ENCODE peak calls at places on chromosomes 4 and X, in five cellular contexts. One of them, this sample, is unnamed.

GRCh38 chrX:134236690-134237362 is at the start of gene CCDC160:
- DNase-seq in CD8-positive, alpha-beta T cell: no peak
- DNase-seq in neural progenitor cell: peak
- DNase-seq in heart left ventricle: peak
- DNase-seq in heart right ventricle: peak
- DNase-seq in this sample: no peak

GRCh38 chrX:13046035-13046851 is 1.8 kb upstream of the FAM9C start:
- DNase-seq in neural progenitor cell: no peak
- DNase-seq in CD8-positive, alpha-beta T cell: no peak
- DNase-seq in heart left ventricle: no peak
- DNase-seq in heart right ventricle: no peak
- DNase-seq in this sample: peak

GRCh38 chr4:99762728-99763127 is 53.9 kb upstream of the DAPP1 start:
- DNase-seq in heart left ventricle: no peak
- DNase-seq in heart right ventricle: no peak
- DNase-seq in CD8-positive, alpha-beta T cell: no peak
- DNase-seq in neural progenitor cell: no peak
- DNase-seq in this sample: no peak

GRCh38 chrX:25597561-25597960 is 540.6 kb upstream of the MAGEB18 start:
- DNase-seq in heart right ventricle: no peak
- DNase-seq in CD8-positive, alpha-beta T cell: no peak
- DNase-seq in heart left ventricle: no peak
- DNase-seq in neural progenitor cell: no peak
- DNase-seq in this sample: peak

GRCh38 chr4:40995850-40996249 is 218.5 kb downstream of the APBB2 start:
- DNase-seq in neural progenitor cell: no peak
- DNase-seq in CD8-positive, alpha-beta T cell: no peak
- DNase-seq in heart left ventricle: no peak
- DNase-seq in heart right ventricle: no peak
- DNase-seq in this sample: peak

GRCh38 chr4:4457803-4458550 is 71.1 kb downstream of the NSG1 start:
- DNase-seq in heart left ventricle: no peak
- DNase-seq in CD8-positive, alpha-beta T cell: no peak
- DNase-seq in neural progenitor cell: no peak
- DNase-seq in heart right ventricle: no peak
- DNase-seq in this sample: no peak

GRCh38 chr4:174669278-174669677 is 147.0 kb upstream of the HPGD start:
- DNase-seq in CD8-positive, alpha-beta T cell: no peak
- DNase-seq in heart right ventricle: no peak
- DNase-seq in neural progenitor cell: no peak
- DNase-seq in heart left ventricle: no peak
- DNase-seq in this sample: peak

GRCh38 chrX:129697204-129697829 is 41.5 kb upstream of the XPNPEP2 start:
- DNase-seq in CD8-positive, alpha-beta T cell: no peak
- DNase-seq in neural progenitor cell: no peak
- DNase-seq in heart right ventricle: peak
- DNase-seq in heart left ventricle: no peak
- DNase-seq in this sample: no peak

GRCh38 chr4:114151-114550 is 10.2 kb upstream of the ZNF718 start:
- DNase-seq in heart left ventricle: no peak
- DNase-seq in CD8-positive, alpha-beta T cell: no peak
- DNase-seq in heart right ventricle: no peak
- DNase-seq in neural progenitor cell: no peak
- DNase-seq in this sample: no peak

GRCh38 chr4:139692300-139693012 is 26.8 kb downstream of the MGST2 start:
- DNase-seq in CD8-positive, alpha-beta T cell: no peak
- DNase-seq in neural progenitor cell: peak
- DNase-seq in heart left ventricle: peak
- DNase-seq in heart right ventricle: peak
- DNase-seq in this sample: no peak

GRCh38 chr4:55358668-55359067 is 12.6 kb downstream of the SRD5A3 start:
- DNase-seq in CD8-positive, alpha-beta T cell: no peak
- DNase-seq in heart left ventricle: no peak
- DNase-seq in heart right ventricle: no peak
- DNase-seq in neural progenitor cell: no peak
- DNase-seq in this sample: peak

GRCh38 chr4:145099653-145100052 is 1.5 kb downstream of the ABCE1 start:
- DNase-seq in heart right ventricle: no peak
- DNase-seq in neural progenitor cell: no peak
- DNase-seq in heart left ventricle: no peak
- DNase-seq in CD8-positive, alpha-beta T cell: no peak
- DNase-seq in this sample: peak

GRCh38 chrX:41108684-41109205 is 23.5 kb downstream of the USP9X start:
- DNase-seq in heart right ventricle: no peak
- DNase-seq in CD8-positive, alpha-beta T cell: no peak
- DNase-seq in heart left ventricle: no peak
- DNase-seq in neural progenitor cell: peak
- DNase-seq in this sample: no peak

GRCh38 chr4:57064811-57065711 is 45.1 kb downstream of the IGFBP7 start:
- DNase-seq in heart left ventricle: peak
- DNase-seq in neural progenitor cell: no peak
- DNase-seq in CD8-positive, alpha-beta T cell: no peak
- DNase-seq in heart right ventricle: peak
- DNase-seq in this sample: peak

GRCh38 chrX:129235903-129236302 is 287.4 kb downstream of the SMARCA1 start:
- DNase-seq in heart right ventricle: no peak
- DNase-seq in CD8-positive, alpha-beta T cell: no peak
- DNase-seq in neural progenitor cell: no peak
- DNase-seq in heart left ventricle: no peak
- DNase-seq in this sample: no peak

GRCh38 chr4:6944311-6945051 is 34.9 kb downstream of the TBC1D14 start:
- DNase-seq in heart right ventricle: no peak
- DNase-seq in CD8-positive, alpha-beta T cell: no peak
- DNase-seq in heart left ventricle: no peak
- DNase-seq in neural progenitor cell: no peak
- DNase-seq in this sample: no peak

GRCh38 chr4:106329027-106329618 is 12.8 kb downstream of the AIMP1 start:
- DNase-seq in CD8-positive, alpha-beta T cell: no peak
- DNase-seq in heart right ventricle: no peak
- DNase-seq in neural progenitor cell: peak
- DNase-seq in heart left ventricle: no peak
- DNase-seq in this sample: peak

GRCh38 chrX:150152036-150152435 is 211.1 kb upstream of the MAMLD1 start:
- DNase-seq in heart right ventricle: no peak
- DNase-seq in neural progenitor cell: no peak
- DNase-seq in CD8-positive, alpha-beta T cell: no peak
- DNase-seq in heart left ventricle: no peak
- DNase-seq in this sample: no peak

GRCh38 chr4:182802621-182803020 is 114.6 kb downstream of the DCTD start:
- DNase-seq in heart left ventricle: no peak
- DNase-seq in neural progenitor cell: no peak
- DNase-seq in heart right ventricle: no peak
- DNase-seq in CD8-positive, alpha-beta T cell: no peak
- DNase-seq in this sample: no peak

GRCh38 chr4:23212558-23212957 is 519.8 kb downstream of the GBA3 start:
- DNase-seq in heart left ventricle: no peak
- DNase-seq in heart right ventricle: no peak
- DNase-seq in CD8-positive, alpha-beta T cell: no peak
- DNase-seq in neural progenitor cell: no peak
- DNase-seq in this sample: no peak

GRCh38 chr4:158993895-158994294 is 109.0 kb upstream of the RAPGEF2 start:
- DNase-seq in neural progenitor cell: no peak
- DNase-seq in CD8-positive, alpha-beta T cell: no peak
- DNase-seq in heart right ventricle: no peak
- DNase-seq in heart left ventricle: no peak
- DNase-seq in this sample: no peak

GRCh38 chr4:92198711-92199110 is 105.1 kb upstream of the GRID2 start:
- DNase-seq in CD8-positive, alpha-beta T cell: no peak
- DNase-seq in heart left ventricle: no peak
- DNase-seq in heart right ventricle: no peak
- DNase-seq in neural progenitor cell: no peak
- DNase-seq in this sample: peak

GRCh38 chrX:102833136-102833535 is 103.9 kb upstream of the RAB40AL start:
- DNase-seq in heart right ventricle: no peak
- DNase-seq in neural progenitor cell: no peak
- DNase-seq in CD8-positive, alpha-beta T cell: no peak
- DNase-seq in heart left ventricle: no peak
- DNase-seq in this sample: peak

GRCh38 chrX:21838937-21839333 is 482 bp upstream of the MBTPS2 start:
- DNase-seq in heart left ventricle: no peak
- DNase-seq in neural progenitor cell: no peak
- DNase-seq in heart right ventricle: no peak
- DNase-seq in CD8-positive, alpha-beta T cell: no peak
- DNase-seq in this sample: no peak

GRCh38 chrX:71636438-71637252 is 18.3 kb upstream of the CXCR3 start:
- DNase-seq in CD8-positive, alpha-beta T cell: no peak
- DNase-seq in neural progenitor cell: no peak
- DNase-seq in heart left ventricle: no peak
- DNase-seq in heart right ventricle: no peak
- DNase-seq in this sample: no peak

GRCh38 chrX:2817036-2817435 is 11.7 kb upstream of the GYG2 start:
- DNase-seq in heart right ventricle: no peak
- DNase-seq in heart left ventricle: no peak
- DNase-seq in CD8-positive, alpha-beta T cell: no peak
- DNase-seq in neural progenitor cell: no peak
- DNase-seq in this sample: no peak

GRCh38 chr4:107279729-107280128 is 243.6 kb upstream of the DKK2 start:
- DNase-seq in heart right ventricle: no peak
- DNase-seq in neural progenitor cell: no peak
- DNase-seq in heart left ventricle: no peak
- DNase-seq in CD8-positive, alpha-beta T cell: no peak
- DNase-seq in this sample: peak

GRCh38 chrX:40558590-40558989 is 22.2 kb upstream of the ATP6AP2 start:
- DNase-seq in heart left ventricle: no peak
- DNase-seq in heart right ventricle: no peak
- DNase-seq in neural progenitor cell: no peak
- DNase-seq in CD8-positive, alpha-beta T cell: no peak
- DNase-seq in this sample: no peak

GRCh38 chr4:815464-816146 is 10.3 kb downstream of the CPLX1 start:
- DNase-seq in CD8-positive, alpha-beta T cell: no peak
- DNase-seq in heart left ventricle: no peak
- DNase-seq in heart right ventricle: no peak
- DNase-seq in neural progenitor cell: no peak
- DNase-seq in this sample: no peak

GRCh38 chrX:70433848-70434351 is 10.7 kb upstream of the DLG3 start:
- DNase-seq in heart left ventricle: peak
- DNase-seq in CD8-positive, alpha-beta T cell: peak
- DNase-seq in heart right ventricle: peak
- DNase-seq in neural progenitor cell: peak
- DNase-seq in this sample: peak
- TF ChIP-seq CTCF in heart left ventricle: peak
- TF ChIP-seq CTCF in CD8-positive, alpha-beta T cell: peak
- TF ChIP-seq CTCF in heart right ventricle: peak
- TF ChIP-seq CTCF in neural progenitor cell: peak
- TF ChIP-seq CTCF in this sample: peak

GRCh38 chr4:102610007-102610406 is 108.8 kb downstream of the NFKB1 start:
- DNase-seq in heart right ventricle: no peak
- DNase-seq in heart left ventricle: no peak
- DNase-seq in CD8-positive, alpha-beta T cell: no peak
- DNase-seq in neural progenitor cell: no peak
- DNase-seq in this sample: no peak

GRCh38 chr4:102614801-102615200 is 113.6 kb downstream of the NFKB1 start:
- DNase-seq in heart right ventricle: no peak
- DNase-seq in CD8-positive, alpha-beta T cell: peak
- DNase-seq in heart left ventricle: no peak
- DNase-seq in neural progenitor cell: no peak
- DNase-seq in this sample: no peak

GRCh38 chr4:102612195-102612594 is 111.0 kb downstream of the NFKB1 start:
- DNase-seq in CD8-positive, alpha-beta T cell: no peak
- DNase-seq in neural progenitor cell: no peak
- DNase-seq in heart left ventricle: no peak
- DNase-seq in heart right ventricle: no peak
- DNase-seq in this sample: no peak

GRCh38 chr4:102610476-102610875 is 109.3 kb downstream of the NFKB1 start:
- DNase-seq in heart left ventricle: no peak
- DNase-seq in CD8-positive, alpha-beta T cell: no peak
- DNase-seq in heart right ventricle: no peak
- DNase-seq in neural progenitor cell: no peak
- DNase-seq in this sample: no peak

GRCh38 chr4:102612824-102613366 is 111.7 kb downstream of the NFKB1 start:
- DNase-seq in heart left ventricle: no peak
- DNase-seq in CD8-positive, alpha-beta T cell: peak
- DNase-seq in heart right ventricle: no peak
- DNase-seq in neural progenitor cell: no peak
- DNase-seq in this sample: no peak
- H3K4me3 ChIP-seq in heart left ventricle: no peak
- H3K4me3 ChIP-seq in CD8-positive, alpha-beta T cell: peak
- H3K4me3 ChIP-seq in heart right ventricle: no peak
- H3K4me3 ChIP-seq in neural progenitor cell: no peak
- H3K4me3 ChIP-seq in this sample: no peak

DNA sequence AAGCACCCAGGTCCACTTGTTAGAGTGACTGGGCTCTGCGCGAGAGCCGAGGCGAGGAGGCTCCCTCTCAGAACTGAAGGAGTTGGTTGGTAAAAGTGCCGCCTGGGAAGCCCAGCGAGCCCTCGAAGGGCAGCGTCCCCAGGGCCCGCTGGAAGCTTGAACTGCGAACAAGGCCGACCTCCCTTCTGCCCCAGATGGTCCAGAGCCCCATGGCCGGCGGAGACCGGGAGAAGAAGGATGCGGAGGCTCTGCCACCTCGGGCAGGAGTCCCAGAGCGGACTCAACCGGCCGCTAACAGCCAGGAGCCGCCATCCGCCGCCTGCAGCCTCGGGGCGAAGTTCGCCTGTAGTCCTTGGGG is 116.3 kb upstream of the TEX13C start:
- DNase-seq in CD8-positive, alpha-beta T cell: no peak
- DNase-seq in heart left ventricle: no peak
- DNase-seq in heart right ventricle: no peak
- DNase-seq in neural progenitor cell: peak
- DNase-seq in this sample: no peak
- TF ChIP-seq CTCF in CD8-positive, alpha-beta T cell: no peak
- TF ChIP-seq CTCF in heart left ventricle: no peak
- TF ChIP-seq CTCF in heart right ventricle: no peak
- TF ChIP-seq CTCF in neural progenitor cell: no peak
- TF ChIP-seq CTCF in this sample: no peak

GRCh38 chr4:156832886-156833285 is 138.7 kb downstream of the PDGFC start:
- DNase-seq in CD8-positive, alpha-beta T cell: no peak
- DNase-seq in heart right ventricle: no peak
- DNase-seq in heart left ventricle: no peak
- DNase-seq in neural progenitor cell: no peak
- DNase-seq in this sample: no peak

GRCh38 chr4:156830356-156830755 is 141.2 kb downstream of the PDGFC start:
- DNase-seq in heart left ventricle: no peak
- DNase-seq in neural progenitor cell: no peak
- DNase-seq in heart right ventricle: no peak
- DNase-seq in CD8-positive, alpha-beta T cell: no peak
- DNase-seq in this sample: peak

GRCh38 chr4:156827519-156827918 is 144.1 kb downstream of the PDGFC start:
- DNase-seq in heart left ventricle: no peak
- DNase-seq in neural progenitor cell: no peak
- DNase-seq in heart right ventricle: no peak
- DNase-seq in CD8-positive, alpha-beta T cell: no peak
- DNase-seq in this sample: no peak

GRCh38 chr4:156825074-156825473 is 146.5 kb downstream of the PDGFC start:
- DNase-seq in CD8-positive, alpha-beta T cell: no peak
- DNase-seq in heart left ventricle: no peak
- DNase-seq in neural progenitor cell: no peak
- DNase-seq in heart right ventricle: no peak
- DNase-seq in this sample: no peak

DNA sequence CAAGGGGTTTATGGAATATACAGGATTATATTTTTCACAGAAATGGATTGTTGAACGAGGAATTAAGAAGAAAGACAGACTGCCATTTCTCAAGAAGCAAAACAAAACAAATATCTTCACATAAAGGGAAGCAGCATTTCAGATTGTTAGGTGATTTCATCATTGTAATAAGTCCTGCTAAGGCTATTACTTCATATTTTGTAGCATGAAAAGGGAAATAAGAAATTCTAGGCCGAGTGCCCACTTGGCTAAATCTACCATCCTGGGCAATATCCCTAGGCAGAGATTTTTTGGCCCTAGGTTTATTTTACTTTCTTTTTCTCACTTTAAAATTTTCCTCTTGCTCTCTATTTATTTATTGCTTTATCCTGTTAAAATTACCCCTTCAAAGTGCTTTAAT is 142.4 kb downstream of the PDGFC start:
- DNase-seq in heart left ventricle: no peak
- DNase-seq in neural progenitor cell: no peak
- DNase-seq in heart right ventricle: no peak
- DNase-seq in CD8-positive, alpha-beta T cell: no peak
- DNase-seq in this sample: peak
- H3K4me3 ChIP-seq in heart left ventricle: peak
- H3K4me3 ChIP-seq in neural progenitor cell: no peak
- H3K4me3 ChIP-seq in heart right ventricle: no peak
- H3K4me3 ChIP-seq in CD8-positive, alpha-beta T cell: no peak
- H3K4me3 ChIP-seq in this sample: no peak

This sample was measured in fibroblast of the aortic adventitia.